ENCODE peak calls at places on chromosomes 12 and 14, in eight cellular contexts. U is spleen, J is IMR-90, I is psoas muscle, P is tibial artery, S is body of pancreas, B is hepatocyte, K is uterus. G is an unnamed sample. For H3K4me1 and H3K36me3, the result is how much of the 10 kb centered on the place peaks cover.

GRCh38 chr12:25755681-25756260 is 202.7 kb upstream of the LMNTD1 start:
- DNase-seq in U (no peak), J (peak), I (no peak), P (no peak), S (no peak), B (peak), K (no peak), G (no peak)

GRCh38 chr12:70744133-70744532 is 106.9 kb upstream of the PTPRB start:
- DNase-seq in U (no peak), J (no peak), I (no peak), P (no peak), S (no peak), B (no peak), K (no peak), G (no peak)

GRCh38 chr12:59093090-59093489 is 172.8 kb upstream of the LRIG3 start:
- DNase-seq in U (no peak), J (peak), I (no peak), P (no peak), S (no peak), B (no peak), K (no peak), G (no peak)

GRCh38 chr14:99687284-99688209 is 3.4 kb downstream of the CYP46A1 start:
- DNase-seq in U (no peak), J (no peak), I (no peak), P (peak), S (no peak), B (no peak), K (peak), G (no peak)

GRCh38 chr12:30687265-30687986 is 8.2 kb downstream of the IPO8 start:
- DNase-seq in U (no peak), J (peak), I (no peak), P (no peak), S (no peak), B (no peak), K (no peak), G (no peak)

GRCh38 chr12:29320295-29321090 is 60.5 kb downstream of the ERGIC2 start:
- DNase-seq in U (no peak), J (peak), I (no peak), P (no peak), S (no peak), B (no peak), K (no peak), G (no peak)

GRCh38 chr14:53896773-53897172 is 59.9 kb downstream of the BMP4 start:
- DNase-seq in U (no peak), J (peak), I (no peak), P (no peak), S (no peak), B (peak), K (no peak), G (no peak)

GRCh38 chr14:74964787-74965769 is 9.7 kb upstream of the PGF start:
- DNase-seq in U (no peak), J (peak), I (no peak), P (no peak), S (no peak), B (no peak), K (no peak), G (no peak)

GRCh38 chr12:26125451-26126339 is 858 bp upstream of the BHLHE41 start:
- DNase-seq in U (peak), J (peak), I (peak), P (peak), S (peak), B (peak), K (peak), G (peak)

GRCh38 chr12:39359644-39360043 is 83.3 kb downstream of the KIF21A start:
- DNase-seq in U (no peak), J (no peak), I (no peak), P (no peak), S (no peak), B (no peak), K (no peak), G (no peak)

GRCh38 chr12:9751204-9752144 is 9.2 kb downstream of the CD69 start:
- DNase-seq in U (no peak), J (peak), I (no peak), P (no peak), S (no peak), B (no peak), K (no peak), G (no peak)

GRCh38 chr14:67241416-67242362 is at the start of gene PALS1:
- DNase-seq in U (no peak), J (peak), I (no peak), P (no peak), S (peak), B (peak), K (no peak), G (no peak)

GRCh38 chr12:104458645-104459555 is 2.2 kb downstream of the CHST11 start:
- DNase-seq in U (peak), J (no peak), I (peak), P (no peak), S (no peak), B (peak), K (no peak), G (peak)

GRCh38 chr12:90124289-90124688 is 415.7 kb upstream of the ATP2B1 start:
- DNase-seq in U (no peak), J (no peak), I (no peak), P (no peak), S (no peak), B (no peak), K (no peak), G (no peak)

GRCh38 chr12:92719674-92720073 is 16.9 kb downstream of the PLEKHG7 start:
- DNase-seq in U (no peak), J (peak), I (no peak), P (no peak), S (no peak), B (no peak), K (no peak), G (no peak)

GRCh38 chr14:74684444-74684843 is 28.4 kb downstream of the AREL1 start:
- DNase-seq in U (peak), J (no peak), I (no peak), P (no peak), S (peak), B (no peak), K (no peak), G (no peak)

GRCh38 chr12:105228494-105228893 is 7.5 kb downstream of the APPL2 start:
- DNase-seq in U (no peak), J (peak), I (no peak), P (no peak), S (peak), B (no peak), K (no peak), G (no peak)

GRCh38 chr12:122958198-122958888 is 7.9 kb downstream of the ABCB9 start:
- DNase-seq in U (no peak), J (no peak), I (no peak), P (no peak), S (no peak), B (no peak), K (no peak), G (no peak)

GRCh38 chr12:26623136-26623535 is 209.9 kb downstream of the ITPR2 start:
- DNase-seq in U (no peak), J (no peak), I (no peak), P (no peak), S (no peak), B (no peak), K (no peak), G (no peak)

GRCh38 chr14:101962503-101962874 is 1.9 kb upstream of the DYNC1H1 start:
- DNase-seq in U (peak), J (peak), I (peak), P (peak), S (peak), B (peak), K (peak), G (peak)

GRCh38 chr12:1778911-1779310 is 41.5 kb upstream of the LRTM2 start:
- DNase-seq in U (no peak), J (no peak), I (no peak), P (no peak), S (no peak), B (no peak), K (no peak), G (no peak)

GRCh38 chr12:20629414-20630156 is 65.5 kb upstream of the SLCO1C1 start:
- DNase-seq in U (no peak), J (peak), I (no peak), P (peak), S (peak), B (peak), K (no peak), G (peak)

GRCh38 chr14:100025111-100025510 is 40.1 kb upstream of the EVL start:
- DNase-seq in U (no peak), J (peak), I (no peak), P (no peak), S (no peak), B (peak), K (no peak), G (no peak)

GRCh38 chr14:51498411-51499227 is 153.1 kb upstream of the FRMD6 start:
- DNase-seq in U (no peak), J (no peak), I (no peak), P (no peak), S (no peak), B (no peak), K (no peak), G (no peak)

GRCh38 chr14:23248601-23249000 is 10.9 kb downstream of the RNF212B start:
- DNase-seq in U (no peak), J (no peak), I (no peak), P (no peak), S (no peak), B (no peak), K (no peak), G (no peak)

GRCh38 chr12:94272280-94272679 is 123.9 kb downstream of the PLXNC1 start:
- DNase-seq in U (no peak), J (no peak), I (no peak), P (no peak), S (no peak), B (no peak), K (no peak), G (no peak)

GRCh38 chr12:79662046-79662811 is 28.5 kb downstream of the PAWR start:
- DNase-seq in U (no peak), J (peak), I (no peak), P (no peak), S (no peak), B (no peak), K (no peak), G (no peak)

GRCh38 chr12:52126050-52126604 is 46.6 kb downstream of the SMIM41 start:
- DNase-seq in U (peak), J (no peak), I (no peak), P (peak), S (no peak), B (no peak), K (no peak), G (no peak)

GRCh38 chr12:123253606-123254459 is 17.8 kb downstream of the CDK2AP1 start:
- DNase-seq in U (peak), J (no peak), I (no peak), P (no peak), S (no peak), B (no peak), K (no peak), G (peak)

GRCh38 chr12:85489194-85489593 is 209.2 kb downstream of the ALX1 start:
- DNase-seq in U (no peak), J (no peak), I (no peak), P (no peak), S (no peak), B (no peak), K (no peak), G (no peak)

GRCh38 chr14:24187538-24187915 is 1.1 kb downstream of the IPO4 start:
- DNase-seq in U (no peak), J (no peak), I (peak), P (no peak), S (no peak), B (no peak), K (no peak), G (no peak)

GRCh38 chr14:73176673-73177072 is 40.4 kb downstream of the PSEN1 start:
- DNase-seq in U (no peak), J (no peak), I (no peak), P (no peak), S (no peak), B (no peak), K (no peak), G (no peak)

GRCh38 chr12:111803851-111804250 is 37.1 kb downstream of the ALDH2 start:
- DNase-seq in U (no peak), J (no peak), I (no peak), P (no peak), S (no peak), B (no peak), K (no peak), G (no peak)

GRCh38 chr12:53379389-53380103 is 430 bp upstream of the SP1 start:
- DNase-seq in U (peak), J (peak), I (peak), P (peak), S (peak), B (peak), K (peak), G (peak)

GRCh38 chr12:53380104-53380796 is at the start of gene SP1:
- DNase-seq in U (peak), J (peak), I (peak), P (peak), S (peak), B (peak), K (peak), G (peak)

GRCh38 chr12:53380797-53381738 is 1.1 kb downstream of the SP1 start:
- DNase-seq in U (peak), J (peak), I (no peak), P (peak), S (no peak), B (no peak), K (no peak), G (no peak)

GRCh38 chr12:53381739-53382630 is 2.0 kb downstream of the SP1 start:
- DNase-seq in U (peak), J (peak), I (peak), P (peak), S (peak), B (peak), K (peak), G (peak)

GRCh38 chr12:53383258-53383657 is 3.3 kb downstream of the SP1 start:
- DNase-seq in U (peak), J (no peak), I (no peak), P (no peak), S (no peak), B (no peak), K (no peak), G (no peak)
- H3K4me1 ChIP-seq in U (half or more), J (under half), I (half or more), P (half or more), S (half or more), B (half or more), K (under half), G (half or more)

GRCh38 chr12:130452546-130452945 is 114.9 kb downstream of the PIWIL1 start:
- DNase-seq in U (no peak), J (no peak), I (no peak), P (no peak), S (no peak), B (no peak), K (no peak), G (no peak)
- H3K36me3 ChIP-seq in U (under half), J (under half), I (under half), P (under half), S (under half), B (under half), K (under half), G (under half)

DNA sequence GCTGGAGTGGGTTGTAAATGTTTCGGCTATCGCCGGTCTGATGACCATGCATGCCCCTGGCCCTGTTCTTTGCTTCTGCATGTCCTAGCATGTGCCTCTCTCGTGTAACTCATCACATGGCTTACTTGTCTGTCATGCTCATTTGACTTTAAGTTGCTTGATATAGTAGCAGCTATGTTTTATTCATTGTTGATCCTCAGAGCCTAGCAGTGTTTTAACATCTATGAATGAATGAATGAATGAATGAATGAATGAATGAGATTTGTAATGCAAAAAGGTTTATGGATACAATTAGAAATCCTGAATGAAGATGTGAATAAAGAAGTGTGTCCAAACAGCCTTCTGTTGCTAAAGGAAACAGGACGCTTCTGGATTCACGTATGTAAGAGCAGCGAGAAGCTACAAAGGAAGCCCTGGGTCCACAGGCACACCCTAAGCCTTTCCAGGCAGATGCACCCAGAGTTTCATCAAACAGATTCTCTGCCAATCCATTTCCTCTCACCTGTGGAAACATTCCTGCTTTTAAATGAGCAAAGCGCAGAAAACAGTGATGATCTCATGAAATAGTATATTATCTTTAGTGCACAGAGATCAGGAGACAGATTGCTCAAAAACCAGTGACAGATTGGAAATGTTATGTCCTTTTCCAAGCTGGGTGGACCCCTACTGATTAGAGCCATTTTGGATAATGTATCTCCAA is 3.4 kb downstream of the GSG1 start:
- DNase-seq in U (no peak), J (no peak), I (no peak), P (no peak), S (no peak), B (no peak), K (no peak), G (no peak)
- H3K4me1 ChIP-seq in U (half or more), J (under half), I (under half), P (half or more), S (under half), B (half or more), K (under half), G (half or more)

GRCh38 chr12:77746108-77746507 is 84.6 kb upstream of the NAV3 start:
- DNase-seq in U (no peak), J (peak), I (no peak), P (no peak), S (peak), B (no peak), K (no peak), G (no peak)

GRCh38 chr12:77754086-77754485 is 76.6 kb upstream of the NAV3 start:
- DNase-seq in U (no peak), J (no peak), I (no peak), P (no peak), S (no peak), B (no peak), K (no peak), G (no peak)

GRCh38 chr12:77751939-77752338 is 78.8 kb upstream of the NAV3 start:
- DNase-seq in U (no peak), J (no peak), I (no peak), P (no peak), S (no peak), B (no peak), K (no peak), G (no peak)
- H3K36me3 ChIP-seq in U (under half), J (under half), I (under half), P (under half), S (under half), B (under half), K (under half), G (under half)

GRCh38 chr12:56153291-56154065 is 1.1 kb downstream of the MYL6B start:
- DNase-seq in U (no peak), J (no peak), I (no peak), P (no peak), S (no peak), B (no peak), K (no peak), G (no peak)

GRCh38 chr12:56155256-56155845 is 2.8 kb upstream of the MYL6 start:
- DNase-seq in U (no peak), J (no peak), I (no peak), P (no peak), S (no peak), B (no peak), K (no peak), G (no peak)

GRCh38 chr12:56154246-56154771 is 1.9 kb downstream of the MYL6B start:
- DNase-seq in U (no peak), J (no peak), I (no peak), P (no peak), S (no peak), B (no peak), K (no peak), G (no peak)

GRCh38 chr12:56152756-56153137 is 360 bp downstream of the MYL6B start:
- DNase-seq in U (no peak), J (no peak), I (no peak), P (no peak), S (no peak), B (no peak), K (no peak), G (no peak)

DNA sequence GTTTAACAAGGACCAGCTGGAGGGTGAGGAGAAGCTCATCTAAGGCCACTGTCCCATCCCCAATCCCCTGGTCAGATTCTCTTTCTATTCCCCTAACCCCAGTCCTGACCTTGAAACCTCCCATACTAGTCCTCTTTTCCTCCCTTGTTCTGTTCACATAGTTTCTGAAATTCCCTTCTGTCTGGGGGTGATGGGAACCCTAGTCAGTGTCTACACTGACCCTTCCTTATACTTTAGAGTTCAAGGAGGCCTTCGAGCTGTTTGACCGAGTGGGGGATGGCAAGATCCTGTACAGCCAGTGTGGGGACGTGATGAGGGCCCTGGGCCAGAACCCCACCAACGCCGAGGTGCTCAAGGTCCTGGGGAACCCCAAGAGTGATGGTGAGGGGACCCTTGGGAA is 2.4 kb downstream of the MYL6B start:
- DNase-seq in U (no peak), J (no peak), I (no peak), P (no peak), S (no peak), B (no peak), K (no peak), G (no peak)
- H3K4me1 ChIP-seq in U (half or more), J (under half), I (under half), P (under half), S (under half), B (under half), K (under half), G (half or more)

GRCh38 chr12:3662516-3662915 is 90.4 kb downstream of the CRACR2A start:
- DNase-seq in U (no peak), J (no peak), I (no peak), P (no peak), S (no peak), B (no peak), K (no peak), G (no peak)
- H3K36me3 ChIP-seq in U (under half), J (under half), I (under half), P (under half), S (under half), B (under half), K (under half), G (under half)

GRCh38 chr14:68367444-68368014 is 425.3 kb downstream of the ZFP36L1 start:
- DNase-seq in U (no peak), J (no peak), I (no peak), P (no peak), S (no peak), B (no peak), K (no peak), G (no peak)
- H3K4me1 ChIP-seq in U (half or more), J (under half), I (under half), P (under half), S (under half), B (under half), K (under half), G (under half)

GRCh38 chr12:132848521-132848920 is 19.9 kb upstream of the GOLGA3 start:
- DNase-seq in U (no peak), J (no peak), I (no peak), P (no peak), S (no peak), B (no peak), K (no peak), G (no peak)

GRCh38 chr12:132851465-132851864 is 22.8 kb upstream of the GOLGA3 start:
- DNase-seq in U (no peak), J (no peak), I (no peak), P (no peak), S (no peak), B (no peak), K (no peak), G (no peak)

GRCh38 chr12:132852496-132852895 is 23.8 kb upstream of the GOLGA3 start:
- DNase-seq in U (no peak), J (no peak), I (no peak), P (no peak), S (no peak), B (no peak), K (no peak), G (no peak)

GRCh38 chr12:132850291-132850690 is 21.6 kb upstream of the GOLGA3 start:
- DNase-seq in U (no peak), J (no peak), I (no peak), P (no peak), S (no peak), B (no peak), K (no peak), G (no peak)

GRCh38 chr12:132847363-132848356 is 19.0 kb upstream of the GOLGA3 start:
- DNase-seq in U (no peak), J (no peak), I (no peak), P (no peak), S (no peak), B (no peak), K (no peak), G (no peak)
- H3K36me3 ChIP-seq in U (under half), J (half or more), I (half or more), P (half or more), S (under half), B (under half), K (under half), G (half or more)